ENCODE peak calls at places on chromosomes 16 and 17, in six cellular contexts. O is AG09309, X is lower lobe of right lung, W is sigmoid colon, S is aorta, L is cardiac fibroblast. D is an unnamed sample.

GRCh38 chr16:10558746-10559641 is 21.4 kb downstream of the EMP2 start:
- DNase-seq in W (peak), L (peak), O (no peak), S (peak), X (peak), D (no peak)

GRCh38 chr17:49016775-49017463 is 19.7 kb downstream of the IGF2BP1 start:
- DNase-seq in L (peak), W (no peak), O (no peak), X (no peak), S (peak), D (peak)

GRCh38 chr17:34235389-34236028 is 19.6 kb upstream of the CCL2 start:
- DNase-seq in L (peak), O (no peak), S (peak), W (peak), X (no peak), D (no peak)

GRCh38 chr17:27811961-27812360 is 11.6 kb upstream of the NOS2 start:
- DNase-seq in W (no peak), O (no peak), X (no peak), S (no peak), L (no peak), D (no peak)

GRCh38 chr17:18235743-18236256 is 10.4 kb downstream of the LLGL1 start:
- DNase-seq in W (no peak), S (peak), X (no peak), L (peak), O (no peak), D (no peak)

GRCh38 chr17:29778936-29779811 is 150.9 kb downstream of the SSH2 start:
- DNase-seq in W (peak), L (peak), O (no peak), S (peak), X (peak), D (peak)

GRCh38 chr17:13010959-13011358 is 6.9 kb downstream of the ELAC2 start:
- DNase-seq in O (no peak), W (peak), S (no peak), L (no peak), X (no peak), D (no peak)

GRCh38 chr16:67537270-67537635 is 8.6 kb downstream of the RIPOR1 start:
- DNase-seq in S (peak), W (peak), X (peak), O (no peak), L (peak), D (no peak)

GRCh38 chr17:1907216-1907631 is 77.4 kb downstream of the RPA1 start:
- DNase-seq in S (no peak), L (no peak), O (no peak), X (no peak), W (no peak), D (no peak)

GRCh38 chr17:3549610-3550162 is 7.9 kb downstream of the TRPV3 start:
- DNase-seq in O (no peak), S (no peak), L (no peak), X (no peak), W (no peak), D (no peak)

GRCh38 chr17:50565559-50566350 is 5.2 kb downstream of the CACNA1G start:
- DNase-seq in O (no peak), X (no peak), S (no peak), L (peak), W (no peak), D (no peak)

GRCh38 chr17:79108232-79108850 is 33.7 kb downstream of the ENGASE start:
- DNase-seq in L (no peak), S (no peak), X (no peak), W (no peak), O (no peak), D (no peak)

GRCh38 chr17:9363440-9364350 is 211.9 kb downstream of the STX8 start:
- DNase-seq in L (peak), W (no peak), S (no peak), X (no peak), O (no peak), D (no peak)

DNA sequence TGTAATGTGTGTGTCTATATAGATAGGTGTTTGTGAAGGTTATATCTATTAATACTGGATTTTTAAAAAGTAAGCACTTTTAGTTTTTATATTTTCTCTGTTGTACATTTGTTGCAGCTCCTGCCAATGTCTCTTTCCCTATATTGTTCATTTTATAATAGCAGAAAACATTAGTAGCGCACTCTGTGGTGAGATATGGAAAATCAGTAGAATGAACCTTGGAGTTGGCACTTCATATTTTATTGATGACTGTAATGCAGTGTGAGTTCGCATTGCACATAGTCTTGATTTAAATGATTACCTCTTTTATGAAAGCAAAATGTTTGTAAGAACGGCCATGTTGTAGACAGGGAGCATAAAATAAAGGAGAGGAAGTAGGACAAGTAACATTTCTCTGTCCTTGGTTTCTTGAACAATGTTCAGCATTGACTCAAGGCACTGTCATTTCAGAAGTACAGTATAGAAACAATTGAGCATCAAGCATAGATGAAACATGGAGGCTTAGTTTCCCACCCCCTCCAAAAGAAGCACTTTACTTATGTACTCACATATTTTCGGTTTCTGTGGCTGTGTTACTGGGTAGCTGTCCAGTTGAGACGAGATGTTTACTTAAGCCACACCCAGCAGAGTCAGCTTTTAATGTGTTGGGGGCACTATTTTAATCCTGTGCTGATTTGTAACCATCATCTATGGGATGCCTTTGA is 74.0 kb downstream of the TANC2 start:
- DNase-seq in X (no peak), S (no peak), L (peak), W (no peak), O (no peak), D (no peak)
- H3K4me3 ChIP-seq in X (no peak), S (no peak), L (no peak), W (no peak), O (no peak), D (peak)

GRCh38 chr17:67648032-67648761 is 69.5 kb upstream of the NOL11 start:
- DNase-seq in W (no peak), S (no peak), X (no peak), L (no peak), O (no peak), D (no peak)
- H3K4me3 ChIP-seq in W (no peak), S (no peak), X (no peak), L (no peak), O (no peak), D (no peak)

GRCh38 chr17:55820675-55821074 is 69.8 kb downstream of the PCTP start:
- DNase-seq in S (no peak), O (no peak), L (no peak), X (no peak), W (no peak), D (no peak)
- H3K4me3 ChIP-seq in S (no peak), O (no peak), L (no peak), X (no peak), W (no peak), D (no peak)

GRCh38 chr17:64778367-64779290 is 116.5 kb upstream of the SMURF2 start:
- DNase-seq in X (peak), S (no peak), O (no peak), L (no peak), W (peak), D (no peak)

GRCh38 chr17:64775701-64776570 is 113.8 kb upstream of the SMURF2 start:
- DNase-seq in S (no peak), L (no peak), X (no peak), O (no peak), W (no peak), D (no peak)

GRCh38 chr17:64777413-64778101 is 115.5 kb upstream of the SMURF2 start:
- DNase-seq in S (peak), L (no peak), X (peak), W (peak), O (no peak), D (no peak)

GRCh38 chr17:64779344-64780095 is 117.4 kb upstream of the SMURF2 start:
- DNase-seq in S (no peak), L (no peak), W (no peak), X (peak), O (no peak), D (no peak)

GRCh38 chr17:64778102-64778366 is 115.9 kb upstream of the SMURF2 start:
- DNase-seq in W (no peak), O (no peak), L (no peak), X (no peak), S (no peak), D (no peak)
- H3K4me3 ChIP-seq in W (no peak), O (no peak), L (peak), X (peak), S (no peak), D (no peak)

DNA sequence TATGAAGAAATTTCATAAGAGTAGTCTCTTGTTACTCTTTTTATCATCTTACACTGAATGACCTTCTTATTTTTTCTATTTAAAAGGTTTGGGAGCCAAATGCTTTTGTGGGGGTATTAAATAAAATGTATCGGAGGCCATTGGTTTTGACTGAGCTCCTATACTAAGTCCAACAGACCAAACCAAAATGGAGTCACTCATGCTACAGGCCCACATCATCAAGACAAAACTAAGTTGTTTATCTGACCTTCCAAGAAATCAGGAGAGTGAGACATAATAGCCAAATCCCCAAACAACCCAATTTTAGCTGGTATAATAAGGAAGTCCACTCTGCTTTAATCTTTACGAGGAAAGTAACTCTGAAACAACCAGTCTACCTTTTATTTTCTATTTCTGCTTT is 48.1 kb upstream of the ALOX12 start:
- DNase-seq in X (no peak), W (no peak), S (no peak), O (no peak), L (no peak), D (no peak)
- H3K4me3 ChIP-seq in X (no peak), W (no peak), S (no peak), O (no peak), L (no peak), D (no peak)

DNA sequence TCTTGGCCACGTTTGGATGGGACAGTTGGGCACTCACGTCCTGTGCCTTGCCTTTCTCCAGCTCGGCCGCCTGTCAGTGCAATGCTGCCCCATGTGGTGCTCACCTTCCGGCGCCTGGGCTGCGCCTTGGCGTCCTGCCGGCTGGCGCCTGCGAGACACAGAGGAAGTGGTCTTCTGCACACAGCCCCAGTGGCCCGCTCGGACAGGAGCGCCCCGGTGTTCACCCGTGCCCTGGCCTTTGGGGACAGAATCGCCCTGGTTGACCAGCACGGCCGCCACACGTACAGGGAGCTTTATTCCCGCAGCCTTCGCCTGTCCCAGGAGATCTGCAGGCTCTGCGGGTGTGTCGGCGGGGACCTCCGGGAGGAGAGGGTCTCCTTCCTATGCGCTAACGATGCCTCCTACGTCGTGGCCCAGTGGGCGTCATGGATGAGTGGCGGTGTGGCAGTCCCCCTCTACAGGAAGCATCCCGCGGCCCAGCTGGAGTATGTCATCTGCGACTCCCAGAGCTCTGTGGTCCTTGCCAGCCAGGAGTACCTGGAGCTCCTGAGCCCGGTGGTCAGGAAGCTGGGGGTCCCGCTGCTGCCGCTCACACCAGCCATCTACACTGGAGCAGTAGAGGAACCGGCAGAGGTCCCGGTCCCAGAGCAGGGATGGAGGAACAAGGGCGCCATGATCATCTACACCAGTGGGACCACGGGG is 7.1 kb downstream of the ACSF3 start:
- DNase-seq in X (no peak), S (no peak), L (no peak), W (no peak), O (no peak), D (no peak)
- H3K4me3 ChIP-seq in X (no peak), S (no peak), L (no peak), W (no peak), O (no peak), D (no peak)

GRCh38 chr16:56888806-56889205 is 23.8 kb downstream of the SLC12A3 start:
- DNase-seq in S (no peak), W (no peak), L (no peak), X (no peak), O (no peak), D (no peak)
- H3K4me3 ChIP-seq in S (no peak), W (no peak), L (no peak), X (no peak), O (no peak), D (no peak)

D was measured in keratinocyte.